ENCODE peak calls at places on chromosome 13, in six cellular contexts. W is tibial nerve, F is IMR-90, U is erythroblast, H is GM12892, O is testis. X is an unnamed sample.

GRCh38 chr13:31043891-31044657 is 111.6 kb downstream of the TEX26 start:
- DNase-seq in W (peak; percentile 65), F (peak; percentile 81), U (peak; percentile 80), H (peak; percentile 52), O (peak; percentile 89), X (peak; percentile 35)

GRCh38 chr13:73465629-73465974 is 406.8 kb downstream of the KLF5 start:
- DNase-seq in W (no peak), F (peak; percentile 42), U (peak; percentile 87), H (no peak), O (no peak), X (peak; percentile 5)

GRCh38 chr13:77535448-77535847 is at the start of gene SCEL:
- DNase-seq in W (no peak), F (no peak), U (no peak), H (no peak), O (no peak), X (no peak)

GRCh38 chr13:94342436-94343242 is 136.8 kb downstream of the DCT start:
- DNase-seq in W (no peak), F (no peak), U (no peak), H (no peak), O (no peak), X (no peak)

GRCh38 chr13:30744056-30744684 is 8.8 kb downstream of the ALOX5AP start:
- DNase-seq in W (no peak), F (peak; percentile 61), U (peak; percentile 2), H (peak; percentile 72), O (no peak), X (peak; percentile 40)

GRCh38 chr13:33645591-33646554 is 172.1 kb upstream of the RFC3 start:
- DNase-seq in W (no peak), F (no peak), U (no peak), H (no peak), O (no peak), X (no peak)

GRCh38 chr13:46605824-46606554 is 53.0 kb downstream of the LRCH1 start:
- DNase-seq in W (no peak), F (no peak), U (no peak), H (no peak), O (no peak), X (no peak)

GRCh38 chr13:24146961-24147569 is 13.5 kb upstream of the SPATA13 start:
- DNase-seq in W (no peak), F (no peak), U (no peak), H (no peak), O (no peak), X (no peak)

GRCh38 chr13:75959861-75960481 is 323.8 kb downstream of the LMO7 start:
- DNase-seq in W (no peak), F (no peak), U (no peak), H (no peak), O (no peak), X (no peak)

GRCh38 chr13:93118081-93118615 is 108.5 kb upstream of the GPC6 start:
- DNase-seq in W (no peak), F (no peak), U (no peak), H (no peak), O (no peak), X (no peak)

GRCh38 chr13:22744688-22745452 is 435.9 kb upstream of the SGCG start:
- DNase-seq in W (no peak), F (no peak), U (no peak), H (no peak), O (no peak), X (no peak)

GRCh38 chr13:55632402-55632801 is 1508.3 kb upstream of the PRR20A start:
- DNase-seq in W (no peak), F (no peak), U (no peak), H (no peak), O (no peak), X (no peak)

GRCh38 chr13:33205804-33206221 is 79.7 kb downstream of the STARD13 start:
- DNase-seq in W (no peak), F (peak; percentile 62), U (no peak), H (no peak), O (no peak), X (no peak)

GRCh38 chr13:113207890-113208423 is 512 bp downstream of the PCID2 start:
- DNase-seq in W (no peak), F (peak; percentile 59), U (peak; percentile 84), H (no peak), O (peak; percentile 33), X (peak; percentile 60)

GRCh38 chr13:42221321-42221720 is 50.6 kb upstream of the AKAP11 start:
- DNase-seq in W (no peak), F (no peak), U (no peak), H (no peak), O (no peak), X (no peak)

GRCh38 chr13:64551755-64552154 is 2678.4 kb downstream of the PCDH9 start:
- DNase-seq in W (no peak), F (peak; percentile 62), U (no peak), H (no peak), O (no peak), X (no peak)

GRCh38 chr13:72397265-72397664 is 330.2 kb downstream of the MZT1 start:
- DNase-seq in W (no peak), F (no peak), U (no peak), H (no peak), O (no peak), X (no peak)

GRCh38 chr13:95896302-95896701 is 156.9 kb downstream of the UGGT2 start:
- DNase-seq in W (no peak), F (peak; percentile 51), U (peak; percentile 5), H (no peak), O (no peak), X (no peak)

GRCh38 chr13:114023716-114024602 is 50.1 kb upstream of the C13orf46 start:
- DNase-seq in W (no peak), F (no peak), U (no peak), H (no peak), O (no peak), X (no peak)

GRCh38 chr13:30736461-30736860 is 1.1 kb downstream of the ALOX5AP start:
- DNase-seq in W (no peak), F (no peak), U (no peak), H (no peak), O (no peak), X (no peak)

GRCh38 chr13:38566023-38566422 is 120.9 kb upstream of the FREM2 start:
- DNase-seq in W (no peak), F (no peak), U (no peak), H (no peak), O (no peak), X (no peak)

GRCh38 chr13:103277959-103278673 is 211.9 kb upstream of the SLC10A2 start:
- DNase-seq in W (no peak), F (no peak), U (no peak), H (no peak), O (no peak), X (no peak)

GRCh38 chr13:51804295-51805172 is 571 bp upstream of the DHRS12 start:
- DNase-seq in W (no peak), F (no peak), U (no peak), H (no peak), O (peak; percentile 40), X (no peak)
- TF ChIP-seq POLR2A in W (no peak), F (no peak), U (peak; percentile 69), H (no peak), O (no peak), X (no peak)

GRCh38 chr13:109787135-109787954 is 962 bp upstream of the IRS2 start:
- DNase-seq in W (no peak), F (peak; percentile 33), U (peak; percentile 80), H (no peak), O (peak; percentile 43), X (peak; percentile 73)
- TF ChIP-seq POLR2A in W (peak; percentile 45), F (no peak), U (peak; percentile 34), H (no peak), O (no peak), X (no peak)

GRCh38 chr13:40665754-40666057 is 735 bp downstream of the FOXO1 start:
- DNase-seq in W (no peak), F (no peak), U (no peak), H (no peak), O (no peak), X (peak; percentile 30)

GRCh38 chr13:40662866-40663265 is 3.6 kb downstream of the FOXO1 start:
- DNase-seq in W (no peak), F (no peak), U (no peak), H (no peak), O (no peak), X (no peak)

GRCh38 chr13:40666058-40666904 is at the start of gene FOXO1:
- DNase-seq in W (peak; percentile 86), F (peak; percentile 74), U (peak; percentile 92), H (peak; percentile 94), O (peak; percentile 89), X (peak; percentile 94)

GRCh38 chr13:40665061-40665753 is 1.2 kb downstream of the FOXO1 start:
- DNase-seq in W (no peak), F (no peak), U (peak; percentile 61), H (no peak), O (peak; percentile 38), X (no peak)

DNA sequence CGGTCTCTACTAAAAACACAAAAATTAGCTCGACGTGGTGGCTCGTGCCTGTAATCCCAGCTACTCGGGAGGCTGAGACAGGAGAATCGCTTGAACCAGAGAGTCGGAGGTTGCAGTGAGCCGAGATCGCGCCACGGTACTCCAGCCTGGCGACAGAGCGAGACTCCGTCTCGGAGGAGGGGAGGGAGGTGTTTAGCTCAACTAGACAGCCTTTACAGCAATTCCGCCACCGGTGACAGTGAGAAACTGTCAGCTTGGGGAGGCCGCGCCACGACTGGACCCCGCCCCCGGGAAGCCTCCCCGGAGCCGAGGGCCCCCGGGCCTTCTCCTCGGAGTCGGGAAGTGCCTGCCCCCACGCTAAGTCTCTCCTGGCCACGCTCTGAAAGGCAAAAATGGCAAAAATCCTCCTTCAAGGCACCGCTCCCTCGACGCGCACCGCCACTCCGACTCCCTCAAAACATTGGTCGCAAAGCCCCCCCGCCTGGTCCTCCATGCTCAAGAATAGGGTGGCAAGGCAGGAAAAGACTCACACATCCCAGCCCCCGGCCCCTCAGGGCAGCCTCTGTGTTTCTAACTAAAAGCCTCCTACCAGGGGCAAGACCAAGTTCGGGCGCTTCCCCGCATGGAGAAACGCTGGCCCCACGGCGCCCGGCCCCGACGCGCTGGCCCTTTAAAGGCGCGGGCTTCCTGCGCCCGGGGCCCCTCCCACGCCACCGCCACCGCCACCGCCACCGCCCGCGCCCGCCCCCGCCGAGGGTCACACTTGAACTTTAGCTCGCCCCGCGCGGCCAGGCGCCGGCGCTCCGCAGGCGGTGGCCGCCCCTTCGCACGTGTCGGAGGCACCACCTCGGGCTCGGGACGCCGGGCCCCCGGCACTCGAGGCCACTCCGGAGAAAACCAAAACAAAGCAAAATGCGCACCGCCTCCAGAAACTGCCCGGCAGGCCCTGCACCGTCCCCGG is 2.1 kb downstream of the FOXO1 start:
- DNase-seq in W (peak; percentile 73), F (no peak), U (peak; percentile 67), H (peak; percentile 42), O (peak; percentile 83), X (no peak)
- TF ChIP-seq POLR2A in W (peak; percentile 66), F (no peak), U (no peak), H (peak; percentile 49), O (no peak), X (no peak)

DNA sequence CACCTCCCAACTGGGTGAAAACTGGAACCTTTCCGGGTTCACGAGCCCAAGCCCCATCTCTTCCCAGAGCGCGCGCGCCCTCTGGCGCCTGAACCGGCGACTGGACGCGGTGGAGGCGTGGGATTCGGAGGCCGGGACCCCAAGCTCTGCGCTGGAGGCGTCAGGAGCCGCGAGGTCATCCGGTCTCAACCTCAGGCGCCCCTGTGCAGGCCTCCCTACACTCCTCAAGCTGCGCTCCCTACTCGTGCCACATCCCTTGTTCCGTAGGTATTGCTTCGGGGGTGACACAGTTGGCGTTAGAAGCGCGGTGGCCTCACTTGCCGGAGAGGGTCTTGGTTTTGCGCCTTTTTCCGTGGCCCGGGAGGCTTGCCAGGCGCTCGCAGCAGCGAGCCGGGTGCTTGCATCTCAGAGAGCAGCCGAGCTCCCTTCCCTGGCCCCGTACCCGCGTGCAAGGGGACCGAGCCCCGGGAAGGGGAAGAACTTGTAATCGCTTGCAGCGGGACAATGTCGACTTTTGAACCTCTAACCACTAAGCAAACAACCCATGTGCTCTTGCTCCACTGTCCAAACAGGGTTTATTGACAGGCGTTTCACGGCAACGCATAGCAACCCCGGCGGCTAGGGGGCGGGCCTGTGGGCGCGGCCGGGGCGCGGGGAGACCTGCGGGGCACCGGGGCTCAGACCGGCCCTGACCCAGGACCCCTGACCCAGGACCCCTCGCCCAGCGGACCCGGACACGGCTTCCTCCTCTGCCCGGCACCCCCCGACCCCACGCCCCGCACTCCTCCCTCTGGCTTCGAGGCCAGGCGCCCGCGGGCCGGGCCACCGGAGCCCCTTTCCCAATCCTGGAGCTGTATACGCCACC is 8.5 kb downstream of the CDX2 start:
- DNase-seq in W (no peak), F (no peak), U (peak; percentile 41), H (no peak), O (peak; percentile 62), X (peak; percentile 36)
- TF ChIP-seq POLR2A in W (no peak), F (no peak), U (no peak), H (no peak), O (no peak), X (no peak)

X was measured in H54.